ENCODE peak calls at places on chromosomes 13 and 19, in nine cellular contexts. Z is lower leg skin, J is fibroblast of villous mesenchyme, V is A549, M is coronary artery, T is body of pancreas, C is brain microvascular endothelial cell, L is hepatocyte, A is fibroblast of lung. N is an unnamed sample.

GRCh38 chr13:67008075-67008668 is 222.0 kb downstream of the PCDH9 start:
- DNase-seq in Z (no peak), J (no peak), V (no peak), M (no peak), T (no peak), C (no peak), L (no peak), A (no peak), N (no peak)

GRCh38 chr13:35782793-35783192 is 306.3 kb upstream of the MAB21L1 start:
- DNase-seq in Z (no peak), J (no peak), V (no peak), M (no peak), T (no peak), C (no peak), L (no peak), A (no peak), N (no peak)

GRCh38 chr13:29849731-29850212 is 645 bp downstream of the UBL3 start:
- DNase-seq in Z (peak), J (peak), V (peak), M (peak), T (peak), C (peak), L (peak), A (peak), N (peak)

GRCh38 chr19:39093761-39094160 is 9.6 kb downstream of the ACP7 start:
- DNase-seq in Z (no peak), J (peak), V (no peak), M (no peak), T (no peak), C (no peak), L (no peak), A (peak), N (no peak)

GRCh38 chr19:8487137-8487851 is 15.1 kb downstream of the PRAM1 start:
- DNase-seq in Z (no peak), J (no peak), V (no peak), M (no peak), T (peak), C (no peak), L (no peak), A (no peak), N (no peak)

GRCh38 chr13:102972191-102972590 is 94.0 kb downstream of the SLC10A2 start:
- DNase-seq in Z (no peak), J (peak), V (no peak), M (no peak), T (no peak), C (no peak), L (no peak), A (no peak), N (no peak)

GRCh38 chr19:782195-783043 is 14.8 kb upstream of the PTBP1 start:
- DNase-seq in Z (no peak), J (no peak), V (peak), M (no peak), T (peak), C (no peak), L (peak), A (peak), N (peak)

GRCh38 chr19:47603706-47604310 is 5.1 kb upstream of the BICRA start:
- DNase-seq in Z (no peak), J (no peak), V (no peak), M (no peak), T (no peak), C (no peak), L (no peak), A (no peak), N (no peak)

GRCh38 chr13:46265292-46265691 is 53.6 kb downstream of the LRRC63 start:
- DNase-seq in Z (no peak), J (no peak), V (no peak), M (no peak), T (no peak), C (no peak), L (no peak), A (no peak), N (no peak)

GRCh38 chr19:11446652-11447301 is 11.3 kb downstream of the PRKCSH start:
- DNase-seq in Z (no peak), J (peak), V (peak), M (no peak), T (peak), C (no peak), L (peak), A (no peak), N (peak)

GRCh38 chr19:52034051-52034728 is 6.0 kb upstream of the ZNF614 start:
- DNase-seq in Z (no peak), J (peak), V (no peak), M (no peak), T (no peak), C (no peak), L (no peak), A (peak), N (no peak)

GRCh38 chr19:33444993-33445751 is 71.7 kb downstream of the CEBPG start:
- DNase-seq in Z (no peak), J (no peak), V (no peak), M (no peak), T (no peak), C (no peak), L (no peak), A (peak), N (no peak)

GRCh38 chr19:36043952-36044351 is 10.1 kb downstream of the THAP8 start:
- DNase-seq in Z (no peak), J (no peak), V (no peak), M (no peak), T (no peak), C (no peak), L (no peak), A (no peak), N (no peak)

GRCh38 chr19:44808463-44809371 is at the start of gene BCAM:
- DNase-seq in Z (no peak), J (peak), V (peak), M (peak), T (peak), C (no peak), L (peak), A (peak), N (peak)

GRCh38 chr13:113029487-113030258 is 60.7 kb downstream of the MCF2L start:
- DNase-seq in Z (no peak), J (peak), V (peak), M (no peak), T (peak), C (no peak), L (peak), A (no peak), N (peak)
- TF ChIP-seq CTCF in Z (no peak), J (peak), V (peak), M (no peak), T (peak), C (peak), L (peak), A (peak), N (peak)

GRCh38 chr13:41562083-41562482 is 104.7 kb downstream of the RGCC start:
- DNase-seq in Z (peak), J (peak), V (no peak), M (no peak), T (peak), C (peak), L (peak), A (peak), N (no peak)
- TF ChIP-seq CTCF in Z (no peak), J (no peak), V (no peak), M (no peak), T (no peak), C (no peak), L (no peak), A (no peak), N (no peak)

DNA sequence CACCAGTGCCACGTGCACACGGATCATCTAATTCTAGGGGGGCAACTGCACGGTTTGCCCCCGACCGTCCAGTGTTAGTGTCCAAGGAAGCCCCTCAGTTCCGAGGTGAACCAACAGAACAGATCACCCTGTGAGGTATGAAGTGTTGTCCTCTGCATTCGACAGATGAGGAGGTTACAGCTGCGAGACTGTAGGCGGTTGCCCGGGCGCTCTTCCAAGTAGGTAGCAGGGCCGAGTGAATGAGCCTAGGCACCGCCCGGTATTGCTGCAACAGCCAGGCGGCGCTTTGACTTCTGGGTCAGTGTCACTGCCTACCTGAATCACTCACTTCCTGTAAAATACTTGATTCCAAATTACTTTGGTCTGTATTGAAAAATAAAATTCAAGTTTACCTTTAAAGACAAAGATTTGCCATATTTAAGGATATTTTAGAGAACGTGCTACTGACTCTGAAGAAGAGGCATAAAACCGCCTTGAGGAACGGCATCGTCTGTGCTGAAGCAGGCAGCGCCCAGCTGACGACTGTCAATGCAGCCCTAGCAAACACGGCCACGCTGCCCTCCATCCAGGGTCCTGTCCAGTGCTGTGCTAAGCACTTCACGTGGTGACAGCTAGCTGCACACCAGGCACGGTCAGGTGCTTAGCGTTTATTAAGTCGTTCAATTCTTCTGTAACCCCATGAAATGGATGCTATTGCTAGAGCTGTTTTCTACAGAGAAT is 19.3 kb upstream of the RASA3 start:
- DNase-seq in Z (no peak), J (no peak), V (no peak), M (peak), T (no peak), C (no peak), L (no peak), A (peak), N (peak)
- TF ChIP-seq CTCF in Z (no peak), J (no peak), V (no peak), M (no peak), T (no peak), C (no peak), L (no peak), A (no peak), N (no peak)

GRCh38 chr19:37995346-37995745 is 88.3 kb downstream of the SIPA1L3 start:
- DNase-seq in Z (no peak), J (no peak), V (no peak), M (no peak), T (no peak), C (no peak), L (no peak), A (no peak), N (no peak)
- TF ChIP-seq CTCF in Z (no peak), J (no peak), V (no peak), M (no peak), T (no peak), C (no peak), L (no peak), A (no peak), N (no peak)

GRCh38 chr13:110553417-110553816 is 8.1 kb downstream of the RAB20 start:
- DNase-seq in Z (no peak), J (no peak), V (no peak), M (no peak), T (no peak), C (no peak), L (no peak), A (no peak), N (no peak)
- TF ChIP-seq CTCF in Z (no peak), J (no peak), V (no peak), M (no peak), T (no peak), C (no peak), L (no peak), A (no peak), N (no peak)

DNA sequence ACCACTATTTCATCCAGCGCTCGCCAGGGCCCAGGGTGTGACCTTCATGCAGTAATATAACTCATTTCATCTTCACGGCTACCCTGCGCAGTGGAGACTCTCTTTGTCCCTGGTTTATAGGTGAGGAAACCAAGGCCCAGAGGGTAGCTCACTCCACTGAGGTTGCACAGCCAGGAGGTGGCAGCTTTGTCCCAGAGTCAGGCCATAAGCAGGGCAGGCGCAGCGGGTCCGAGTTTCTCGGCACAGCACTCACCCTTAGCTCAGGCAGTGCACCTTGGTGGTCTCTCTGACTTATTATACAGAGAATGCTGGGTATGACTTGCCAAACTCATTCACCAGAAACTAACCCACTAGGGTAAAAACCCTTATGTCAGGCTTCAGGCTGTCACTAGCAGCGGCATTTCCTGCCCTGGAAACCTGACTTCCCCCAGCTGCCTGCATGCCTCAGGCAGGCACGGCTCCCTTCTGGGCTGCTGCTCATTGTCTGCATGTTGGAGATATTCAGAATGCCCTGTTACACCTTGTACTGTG is 24.5 kb downstream of the PPP5C start:
- DNase-seq in Z (no peak), J (no peak), V (no peak), M (peak), T (no peak), C (no peak), L (no peak), A (peak), N (no peak)
- TF ChIP-seq CTCF in Z (no peak), J (no peak), V (no peak), M (no peak), T (no peak), C (peak), L (no peak), A (no peak), N (peak)

GRCh38 chr19:29671393-29672076 is 6.3 kb downstream of the PLEKHF1 start:
- DNase-seq in Z (no peak), J (no peak), V (no peak), M (no peak), T (peak), C (peak), L (peak), A (peak), N (peak)
- TF ChIP-seq CTCF in Z (no peak), J (peak), V (no peak), M (no peak), T (peak), C (peak), L (no peak), A (no peak), N (peak)

GRCh38 chr13:73704587-73704986 is 429.6 kb downstream of the KLF12 start:
- DNase-seq in Z (no peak), J (no peak), V (no peak), M (no peak), T (no peak), C (no peak), L (no peak), A (no peak), N (no peak)
- TF ChIP-seq CTCF in Z (no peak), J (no peak), V (no peak), M (no peak), T (no peak), C (no peak), L (peak), A (no peak), N (no peak)

DNA sequence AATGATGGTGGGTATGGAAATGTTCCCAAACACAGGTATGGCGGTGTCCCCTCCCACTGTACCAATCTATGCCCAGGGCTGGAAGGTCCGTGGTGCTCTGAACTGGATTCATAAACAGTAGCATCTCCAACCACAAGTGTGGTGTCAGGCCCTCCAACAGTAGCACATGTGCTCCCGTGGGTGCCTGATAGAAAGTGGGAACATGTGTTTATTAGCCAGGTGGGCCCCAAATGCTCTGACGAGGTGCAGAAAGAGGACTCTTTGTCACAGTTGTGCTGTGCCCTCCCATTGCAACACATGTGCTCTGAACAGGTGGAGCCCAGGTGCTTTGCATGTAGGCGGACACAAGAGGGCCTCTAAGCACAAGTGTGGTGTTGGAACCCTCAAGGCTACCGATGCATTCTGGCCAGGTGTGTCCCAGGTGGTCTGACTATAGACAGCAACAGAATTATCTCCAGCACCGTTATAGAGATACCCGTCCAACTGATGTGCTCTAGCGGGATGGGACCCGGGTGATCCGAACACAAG is 75.4 kb upstream of the ZNF30 start:
- DNase-seq in Z (no peak), J (no peak), V (no peak), M (no peak), T (no peak), C (no peak), L (peak), A (no peak), N (peak)
- TF ChIP-seq CTCF in Z (no peak), J (no peak), V (no peak), M (no peak), T (no peak), C (no peak), L (peak), A (no peak), N (peak)

GRCh38 chr13:34070544-34071303 is 252.8 kb downstream of the RFC3 start:
- DNase-seq in Z (no peak), J (no peak), V (no peak), M (no peak), T (no peak), C (no peak), L (no peak), A (no peak), N (no peak)
- TF ChIP-seq CTCF in Z (no peak), J (no peak), V (no peak), M (no peak), T (no peak), C (no peak), L (no peak), A (no peak), N (no peak)